ENCODE peak calls at places on chromosomes 12 and 14, in five cellular contexts. P is A549, L is K562, U is HepG2, A is GM12878. T is an unnamed sample.

GRCh38 chr14:77098470-77099353 is 654 bp downstream of the CIPC start:
- DNase-seq in P (no peak), L (peak), U (no peak), A (no peak), T (no peak)

GRCh38 chr12:52598966-52599365 is 2.3 kb downstream of the KRT72 start:
- DNase-seq in P (no peak), L (no peak), U (no peak), A (no peak), T (no peak)

GRCh38 chr12:104055686-104056388 is 5.8 kb upstream of the GLT8D2 start:
- DNase-seq in P (no peak), L (no peak), U (no peak), A (no peak), T (no peak)

GRCh38 chr14:31122921-31123320 is 84.7 kb downstream of the HECTD1 start:
- DNase-seq in P (no peak), L (no peak), U (no peak), A (no peak), T (no peak)

GRCh38 chr12:120230326-120230973 is 29.5 kb upstream of the RPLP0 start:
- DNase-seq in P (peak), L (peak), U (peak), A (no peak), T (peak)

GRCh38 chr12:111033281-111034147 is 113.1 kb upstream of the MYL2 start:
- DNase-seq in P (no peak), L (no peak), U (no peak), A (no peak), T (peak)

GRCh38 chr12:28190321-28191017 is at the start of gene CCDC91:
- DNase-seq in P (peak), L (peak), U (peak), A (peak), T (peak)

GRCh38 chr12:58425481-58426392 is 484.4 kb downstream of the ATP23 start:
- DNase-seq in P (peak), L (no peak), U (peak), A (peak), T (no peak)

GRCh38 chr12:124026755-124027745 is 54.0 kb downstream of the ZNF664 start:
- DNase-seq in P (no peak), L (peak), U (no peak), A (no peak), T (no peak)

GRCh38 chr14:64387232-64387737 is 868 bp upstream of the MTHFD1 start:
- DNase-seq in P (peak), L (peak), U (peak), A (no peak), T (no peak)

GRCh38 chr12:3329361-3329760 is 161.6 kb upstream of the PRMT8 start:
- DNase-seq in P (no peak), L (no peak), U (no peak), A (no peak), T (no peak)

GRCh38 chr12:68641138-68641537 is 30.4 kb downstream of the RAP1B start:
- DNase-seq in P (no peak), L (no peak), U (no peak), A (peak), T (no peak)

GRCh38 chr14:104985675-104986486 is at the start of gene CLBA1:
- DNase-seq in P (peak), L (peak), U (peak), A (peak), T (no peak)

GRCh38 chr12:68482660-68483059 is 128.0 kb upstream of the RAP1B start:
- DNase-seq in P (no peak), L (no peak), U (no peak), A (peak), T (no peak)

GRCh38 chr14:95018845-95019244 is 138.5 kb downstream of the DICER1 start:
- DNase-seq in P (no peak), L (no peak), U (no peak), A (no peak), T (no peak)

GRCh38 chr12:24902521-24903304 is 46.2 kb downstream of the BCAT1 start:
- DNase-seq in P (no peak), L (no peak), U (no peak), A (no peak), T (no peak)

GRCh38 chr14:38578278-38578681 is 322.4 kb upstream of the CLEC14A start:
- DNase-seq in P (no peak), L (no peak), U (no peak), A (no peak), T (no peak)

GRCh38 chr14:72513994-72514659 is 379.8 kb downstream of the DPF3 start:
- DNase-seq in P (peak), L (peak), U (peak), A (no peak), T (no peak)

GRCh38 chr14:102768223-102769048 is 8.8 kb upstream of the TRAF3 start:
- DNase-seq in P (no peak), L (no peak), U (no peak), A (peak), T (no peak)

GRCh38 chr12:69476276-69477017 is 6.3 kb downstream of the FRS2 start:
- DNase-seq in P (no peak), L (no peak), U (peak), A (no peak), T (no peak)

GRCh38 chr14:71588576-71589215 is 343.5 kb upstream of the RGS6 start:
- DNase-seq in P (no peak), L (no peak), U (no peak), A (no peak), T (no peak)

GRCh38 chr12:129641916-129642315 is 261.9 kb downstream of the TMEM132D start:
- DNase-seq in P (no peak), L (no peak), U (no peak), A (no peak), T (no peak)

GRCh38 chr14:59265808-59266207 is 77.3 kb downstream of the DAAM1 start:
- DNase-seq in P (no peak), L (no peak), U (no peak), A (no peak), T (no peak)

GRCh38 chr12:29782821-29783772 is 645 bp downstream of the TMTC1 start:
- DNase-seq in P (no peak), L (no peak), U (no peak), A (no peak), T (no peak)

GRCh38 chr12:65204886-65205525 is 35.6 kb downstream of the LEMD3 start:
- DNase-seq in P (no peak), L (no peak), U (no peak), A (no peak), T (no peak)

GRCh38 chr14:99158150-99158549 is 113.8 kb downstream of the BCL11B start:
- DNase-seq in P (peak), L (no peak), U (no peak), A (no peak), T (no peak)

GRCh38 chr14:75323571-75323970 is 44.9 kb downstream of the FOS start:
- DNase-seq in P (no peak), L (no peak), U (no peak), A (no peak), T (no peak)

GRCh38 chr12:13962699-13963098 is 18.7 kb downstream of the GRIN2B start:
- DNase-seq in P (peak), L (peak), U (peak), A (no peak), T (peak)

GRCh38 chr12:7321624-7322023 is 17.8 kb downstream of the ACSM4 start:
- DNase-seq in P (no peak), L (no peak), U (no peak), A (no peak), T (no peak)

GRCh38 chr12:5944688-5945070 is 380 bp downstream of the ANO2 start:
- DNase-seq in P (no peak), L (no peak), U (no peak), A (no peak), T (no peak)

GRCh38 chr12:69024907-69025306 is 91.9 kb upstream of the CPM start:
- DNase-seq in P (no peak), L (no peak), U (no peak), A (no peak), T (no peak)

GRCh38 chr14:34227834-34228662 is 234.0 kb downstream of the SPTSSA start:
- DNase-seq in P (peak), L (peak), U (peak), A (no peak), T (peak)

GRCh38 chr12:109580684-109581333 is 7.2 kb downstream of the MVK start:
- DNase-seq in P (no peak), L (no peak), U (no peak), A (no peak), T (no peak)

GRCh38 chr12:40522837-40523236 is 169.4 kb upstream of the CNTN1 start:
- DNase-seq in P (no peak), L (no peak), U (no peak), A (no peak), T (no peak)

GRCh38 chr12:15701212-15701611 is 88.0 kb downstream of the EPS8 start:
- DNase-seq in P (no peak), L (no peak), U (no peak), A (no peak), T (no peak)

GRCh38 chr14:37428954-37429353 is 166.1 kb downstream of the FOXA1 start:
- DNase-seq in P (no peak), L (no peak), U (no peak), A (no peak), T (no peak)

GRCh38 chr12:71865166-71865713 is 25.7 kb downstream of the TBC1D15 start:
- DNase-seq in P (peak), L (no peak), U (no peak), A (no peak), T (no peak)

GRCh38 chr12:57099062-57099714 is 10.3 kb downstream of the NAB2 start:
- DNase-seq in P (no peak), L (no peak), U (no peak), A (no peak), T (no peak)

GRCh38 chr14:89936654-89937185 is 17.8 kb downstream of the EFCAB11 start:
- DNase-seq in P (no peak), L (no peak), U (no peak), A (no peak), T (no peak)
- TF ChIP-seq HDAC2 in P (no peak), L (no peak), U (no peak), A (no peak), T (no peak)

GRCh38 chr12:87157791-87158190 is 871.4 kb downstream of the C12orf50 start:
- DNase-seq in P (peak), L (no peak), U (no peak), A (no peak), T (no peak)

GRCh38 chr12:87152841-87153528 is 876.2 kb downstream of the C12orf50 start:
- DNase-seq in P (no peak), L (no peak), U (no peak), A (no peak), T (no peak)

GRCh38 chr12:87150969-87151662 is 878.1 kb downstream of the C12orf50 start:
- DNase-seq in P (peak), L (no peak), U (no peak), A (peak), T (no peak)

GRCh38 chr12:87152084-87152483 is 877.1 kb downstream of the C12orf50 start:
- DNase-seq in P (no peak), L (no peak), U (no peak), A (no peak), T (no peak)

GRCh38 chr12:87155616-87156015 is 873.6 kb downstream of the C12orf50 start:
- DNase-seq in P (peak), L (no peak), U (no peak), A (no peak), T (no peak)
- TF ChIP-seq HDAC2 in P (no peak), L (no peak), U (no peak), A (no peak), T (no peak)

GRCh38 chr12:78229491-78230209 is 399.0 kb downstream of the NAV3 start:
- DNase-seq in P (peak), L (no peak), U (peak), A (peak), T (peak)
- TF ChIP-seq HDAC2 in P (no peak), L (no peak), U (no peak), A (no peak), T (no peak)

DNA sequence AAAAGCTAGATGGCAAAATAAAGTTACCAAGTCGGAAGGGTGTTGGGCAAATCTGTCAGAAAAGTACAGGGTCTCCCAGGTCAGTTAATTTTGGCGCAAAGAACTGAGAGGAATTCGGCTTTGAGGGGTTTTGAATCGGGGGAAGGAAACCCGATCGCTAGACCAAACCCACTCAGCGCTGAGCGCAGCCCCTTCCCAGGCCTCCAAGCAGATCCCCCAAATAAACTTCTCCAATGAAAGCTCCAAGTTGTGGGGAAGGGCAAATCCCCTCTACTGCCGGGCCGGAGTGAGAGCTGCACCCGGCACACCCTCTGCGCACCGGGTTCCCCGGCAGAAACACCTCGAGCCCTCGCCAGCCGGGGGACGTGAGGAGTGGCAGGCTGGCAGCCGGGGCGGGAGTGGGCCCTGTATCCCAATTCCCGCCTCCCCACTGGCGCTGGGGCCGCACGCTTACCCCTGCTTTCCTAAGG is 443 bp downstream of the E2F7 start:
- DNase-seq in P (no peak), L (peak), U (no peak), A (no peak), T (no peak)
- TF ChIP-seq HDAC2 in P (no peak), L (no peak), U (no peak), A (no peak), T (peak)

GRCh38 chr12:94621662-94622359 is 28.5 kb downstream of the TMCC3 start:
- DNase-seq in P (no peak), L (no peak), U (no peak), A (peak), T (no peak)
- TF ChIP-seq HDAC2 in P (no peak), L (no peak), U (no peak), A (no peak), T (no peak)

GRCh38 chr12:1518763-1519516 is 75.4 kb downstream of the FBXL14 start:
- DNase-seq in P (peak), L (no peak), U (peak), A (no peak), T (no peak)
- TF ChIP-seq HDAC2 in P (no peak), L (no peak), U (no peak), A (no peak), T (no peak)

GRCh38 chr12:572532-572899 is 90.7 kb downstream of the NINJ2 start:
- DNase-seq in P (peak), L (no peak), U (peak), A (no peak), T (no peak)
- TF ChIP-seq HDAC2 in P (no peak), L (no peak), U (no peak), A (no peak), T (no peak)

GRCh38 chr14:90136904-90137303 is 75.1 kb downstream of the KCNK13 start:
- DNase-seq in P (no peak), L (no peak), U (no peak), A (no peak), T (no peak)

GRCh38 chr14:90137807-90138206 is 76.0 kb downstream of the KCNK13 start:
- DNase-seq in P (no peak), L (no peak), U (no peak), A (no peak), T (no peak)

GRCh38 chr14:90140298-90140955 is 78.6 kb downstream of the KCNK13 start:
- DNase-seq in P (no peak), L (no peak), U (no peak), A (no peak), T (no peak)

GRCh38 chr14:90139199-90139598 is 77.4 kb downstream of the KCNK13 start:
- DNase-seq in P (no peak), L (no peak), U (no peak), A (no peak), T (no peak)

DNA sequence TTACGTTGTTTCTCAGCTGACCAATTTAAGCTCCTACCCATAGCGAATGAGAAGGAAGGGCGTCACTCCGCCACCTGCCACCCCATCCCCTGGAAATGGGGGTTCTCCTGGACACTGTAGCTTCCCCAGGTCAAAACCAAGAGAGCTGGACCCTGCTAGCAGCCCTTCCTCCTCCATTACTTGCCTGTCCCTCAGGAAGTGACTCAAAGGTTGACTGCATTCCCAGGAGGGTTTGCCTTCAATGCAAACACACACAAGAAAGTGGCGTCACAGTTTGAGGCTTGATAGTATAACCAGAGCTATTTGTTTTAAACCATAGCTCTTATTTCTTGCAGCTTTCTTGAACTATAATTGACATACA is 79.1 kb downstream of the KCNK13 start:
- DNase-seq in P (peak), L (no peak), U (no peak), A (no peak), T (no peak)
- TF ChIP-seq HDAC2 in P (no peak), L (no peak), U (no peak), A (no peak), T (no peak)

DNA sequence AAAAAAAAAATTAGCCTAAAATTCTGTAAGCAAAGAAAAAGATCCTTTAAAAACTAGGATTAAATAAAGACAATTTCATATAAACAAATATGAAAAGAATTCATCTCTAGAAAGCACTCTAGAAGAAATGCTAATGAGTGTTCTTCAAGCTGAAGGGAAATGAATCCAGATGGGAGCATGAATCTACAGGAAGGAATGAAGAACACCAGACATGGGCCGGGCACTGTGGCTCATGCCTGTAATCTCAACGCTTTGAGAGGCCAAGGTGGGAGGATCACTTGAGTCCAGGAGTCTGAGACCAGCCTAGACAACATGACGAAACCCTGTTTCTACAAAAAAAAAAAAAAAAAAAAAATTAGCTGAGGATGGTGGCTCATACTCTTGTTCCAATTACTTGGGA is 297.2 kb downstream of the FBXL14 start:
- DNase-seq in P (no peak), L (no peak), U (no peak), A (no peak), T (no peak)
- TF ChIP-seq HDAC2 in P (no peak), L (no peak), U (no peak), A (no peak), T (no peak)

GRCh38 chr12:118360785-118361404 is 11.8 kb downstream of the TAOK3 start:
- DNase-seq in P (peak), L (peak), U (no peak), A (no peak), T (no peak)
- TF ChIP-seq HDAC2 in P (no peak), L (no peak), U (no peak), A (no peak), T (no peak)